ENCODE peak calls at places on chromosomes 16 and 17, in five cellular contexts. One of them, this sample, is unnamed.

GRCh38 chr17:49454050-49454449 is 39.4 kb upstream of the PHB1 start:
- DNase-seq in MM.1S: no peak
- DNase-seq in CD8-positive, alpha-beta memory T cell: no peak
- DNase-seq in heart left ventricle: no peak
- DNase-seq in HTR-8/SVneo: no peak
- DNase-seq in this sample: no peak

GRCh38 chr17:17414316-17414937 is 62.4 kb upstream of the MED9 start:
- DNase-seq in MM.1S: no peak
- DNase-seq in CD8-positive, alpha-beta memory T cell: no peak
- DNase-seq in heart left ventricle: no peak
- DNase-seq in HTR-8/SVneo: no peak
- DNase-seq in this sample: no peak

GRCh38 chr16:11254913-11255736 is 879 bp downstream of the SOCS1 start:
- DNase-seq in MM.1S: peak; percentile 34
- DNase-seq in CD8-positive, alpha-beta memory T cell: peak; percentile 86
- DNase-seq in heart left ventricle: peak; percentile 45
- DNase-seq in HTR-8/SVneo: no peak
- DNase-seq in this sample: peak; percentile 36

GRCh38 chr17:4584835-4585187 is 482 bp downstream of the SMTNL2 start:
- DNase-seq in MM.1S: no peak
- DNase-seq in CD8-positive, alpha-beta memory T cell: no peak
- DNase-seq in heart left ventricle: no peak
- DNase-seq in HTR-8/SVneo: no peak
- DNase-seq in this sample: no peak

GRCh38 chr16:53752566-53752965 is 48.6 kb downstream of the FTO start:
- DNase-seq in MM.1S: no peak
- DNase-seq in CD8-positive, alpha-beta memory T cell: no peak
- DNase-seq in heart left ventricle: no peak
- DNase-seq in HTR-8/SVneo: no peak
- DNase-seq in this sample: no peak

GRCh38 chr16:17277981-17278381 is 192.8 kb downstream of the XYLT1 start:
- DNase-seq in MM.1S: no peak
- DNase-seq in CD8-positive, alpha-beta memory T cell: no peak
- DNase-seq in heart left ventricle: no peak
- DNase-seq in HTR-8/SVneo: no peak
- DNase-seq in this sample: no peak

GRCh38 chr17:2860883-2861282 is 64.6 kb downstream of the RAP1GAP2 start:
- DNase-seq in MM.1S: no peak
- DNase-seq in CD8-positive, alpha-beta memory T cell: no peak
- DNase-seq in heart left ventricle: no peak
- DNase-seq in HTR-8/SVneo: no peak
- DNase-seq in this sample: no peak

GRCh38 chr16:72811188-72811720 is 236.7 kb downstream of the ZFHX3 start:
- DNase-seq in MM.1S: no peak
- DNase-seq in CD8-positive, alpha-beta memory T cell: no peak
- DNase-seq in heart left ventricle: no peak
- DNase-seq in HTR-8/SVneo: no peak
- DNase-seq in this sample: no peak

GRCh38 chr17:74639704-74640142 is 16.2 kb upstream of the CD300E start:
- DNase-seq in MM.1S: peak; percentile 73
- DNase-seq in CD8-positive, alpha-beta memory T cell: no peak
- DNase-seq in heart left ventricle: peak; percentile 33
- DNase-seq in HTR-8/SVneo: no peak
- DNase-seq in this sample: no peak

GRCh38 chr16:4962716-4963115 is 4.6 kb downstream of the SEC14L5 start:
- DNase-seq in MM.1S: peak; percentile 54
- DNase-seq in CD8-positive, alpha-beta memory T cell: no peak
- DNase-seq in heart left ventricle: no peak
- DNase-seq in HTR-8/SVneo: no peak
- DNase-seq in this sample: no peak

GRCh38 chr17:7098802-7099459 is 15.7 kb downstream of the ASGR2 start:
- DNase-seq in MM.1S: no peak
- DNase-seq in CD8-positive, alpha-beta memory T cell: no peak
- DNase-seq in heart left ventricle: no peak
- DNase-seq in HTR-8/SVneo: no peak
- DNase-seq in this sample: no peak

GRCh38 chr17:44906987-44907681 is 7.9 kb upstream of the EFTUD2 start:
- DNase-seq in MM.1S: no peak
- DNase-seq in CD8-positive, alpha-beta memory T cell: no peak
- DNase-seq in heart left ventricle: no peak
- DNase-seq in HTR-8/SVneo: no peak
- DNase-seq in this sample: no peak

GRCh38 chr17:7438050-7438614 is 1.2 kb upstream of the FGF11 start:
- DNase-seq in MM.1S: no peak
- DNase-seq in CD8-positive, alpha-beta memory T cell: peak; percentile 61
- DNase-seq in heart left ventricle: peak; percentile 75
- DNase-seq in HTR-8/SVneo: no peak
- DNase-seq in this sample: peak; percentile 60

GRCh38 chr16:68079616-68080344 is 5.4 kb upstream of the NFATC3 start:
- DNase-seq in MM.1S: no peak
- DNase-seq in CD8-positive, alpha-beta memory T cell: peak; percentile 78
- DNase-seq in heart left ventricle: peak; percentile 86
- DNase-seq in HTR-8/SVneo: no peak
- DNase-seq in this sample: no peak

GRCh38 chr17:60224064-60224463 is 74.3 kb downstream of the CA4 start:
- DNase-seq in MM.1S: no peak
- DNase-seq in CD8-positive, alpha-beta memory T cell: no peak
- DNase-seq in heart left ventricle: no peak
- DNase-seq in HTR-8/SVneo: no peak
- DNase-seq in this sample: no peak

GRCh38 chr17:1908699-1909309 is 79.0 kb downstream of the RPA1 start:
- DNase-seq in MM.1S: peak; percentile 57
- DNase-seq in CD8-positive, alpha-beta memory T cell: no peak
- DNase-seq in heart left ventricle: peak; percentile 52
- DNase-seq in HTR-8/SVneo: peak; percentile 92
- DNase-seq in this sample: peak; percentile 77

GRCh38 chr17:39700148-39700987 is 504 bp downstream of the ERBB2 start:
- DNase-seq in MM.1S: no peak
- DNase-seq in CD8-positive, alpha-beta memory T cell: no peak
- DNase-seq in heart left ventricle: no peak
- DNase-seq in HTR-8/SVneo: peak; percentile 46
- DNase-seq in this sample: no peak

GRCh38 chr17:80393491-80393890 is 21.5 kb upstream of the ENDOV start:
- DNase-seq in MM.1S: no peak
- DNase-seq in CD8-positive, alpha-beta memory T cell: no peak
- DNase-seq in heart left ventricle: no peak
- DNase-seq in HTR-8/SVneo: no peak
- DNase-seq in this sample: no peak

GRCh38 chr17:7404737-7405412 is 978 bp upstream of the TMEM256 start:
- DNase-seq in MM.1S: no peak
- DNase-seq in CD8-positive, alpha-beta memory T cell: peak; percentile 84
- DNase-seq in heart left ventricle: peak; percentile 68
- DNase-seq in HTR-8/SVneo: peak; percentile 81
- DNase-seq in this sample: peak; percentile 62

GRCh38 chr17:78239489-78239931 is 8.1 kb downstream of the TMEM235 start:
- DNase-seq in MM.1S: no peak
- DNase-seq in CD8-positive, alpha-beta memory T cell: no peak
- DNase-seq in heart left ventricle: no peak
- DNase-seq in HTR-8/SVneo: no peak
- DNase-seq in this sample: no peak

This sample was measured in NCI-H748 treated with DMSO at 0.1 percent for 48 hours.